ENCODE peak calls at places on chromosomes 6 and 20, in seven cellular contexts. X, V, B, U, J, D and P are unnamed samples.

GRCh38 chr6:155778336-155778735 is 322.7 kb upstream of the NOX3 start:
- DNase-seq in X (no peak), V (no peak), B (no peak), U (no peak), J (no peak), D (no peak), P (no peak)

GRCh38 chr6:135897087-135897486 is 45.6 kb downstream of the PDE7B start:
- DNase-seq in X (no peak), V (no peak), B (no peak), U (no peak), J (no peak), D (no peak), P (no peak)

GRCh38 chr6:21887301-21888185 is 294.0 kb downstream of the SOX4 start:
- DNase-seq in X (peak; percentile 44), V (peak; percentile 28), B (no peak), U (no peak), J (peak; percentile 70), D (no peak), P (no peak)

GRCh38 chr6:170393807-170394399 is 87.3 kb downstream of the FAM120B start:
- DNase-seq in X (peak; percentile 19), V (no peak), B (no peak), U (no peak), J (no peak), D (no peak), P (no peak)

GRCh38 chr6:25027221-25027916 is 91.6 kb upstream of the RIPOR2 start:
- DNase-seq in X (no peak), V (no peak), B (peak; percentile 60), U (no peak), J (no peak), D (no peak), P (no peak)

GRCh38 chr6:91029211-91029610 is 442.3 kb upstream of the MAP3K7 start:
- DNase-seq in X (no peak), V (no peak), B (no peak), U (no peak), J (no peak), D (no peak), P (no peak)

GRCh38 chr6:168247456-168248147 is 72.0 kb downstream of the DACT2 start:
- DNase-seq in X (no peak), V (no peak), B (no peak), U (peak; percentile 80), J (peak; percentile 36), D (no peak), P (peak; percentile 77)

GRCh38 chr20:35264755-35265154 is 13.2 kb downstream of the MMP24OS start:
- DNase-seq in X (peak; percentile 22), V (no peak), B (no peak), U (no peak), J (peak; percentile 88), D (no peak), P (no peak)

GRCh38 chr20:57680131-57680716 is 29.6 kb downstream of the PMEPA1 start:
- DNase-seq in X (no peak), V (no peak), B (peak; percentile 86), U (no peak), J (no peak), D (no peak), P (no peak)

GRCh38 chr6:27214126-27214601 is 33.3 kb upstream of the PRSS16 start:
- DNase-seq in X (no peak), V (no peak), B (no peak), U (no peak), J (peak; percentile 58), D (no peak), P (no peak)

GRCh38 chr6:35477028-35477427 is 8.8 kb downstream of the RPL10A start:
- DNase-seq in X (no peak), V (no peak), B (no peak), U (no peak), J (no peak), D (no peak), P (no peak)

GRCh38 chr20:32569018-32569379 is 16.1 kb downstream of the NOL4L start:
- DNase-seq in X (no peak), V (no peak), B (no peak), U (no peak), J (no peak), D (no peak), P (no peak)

GRCh38 chr6:37177083-37177949 is 7.4 kb downstream of the PIM1 start:
- DNase-seq in X (no peak), V (no peak), B (no peak), U (no peak), J (no peak), D (no peak), P (no peak)

GRCh38 chr20:25196701-25197120 is 1.2 kb downstream of the ENTPD6 start:
- DNase-seq in X (no peak), V (no peak), B (no peak), U (no peak), J (no peak), D (no peak), P (peak; percentile 43)

GRCh38 chr20:36175016-36175415 is 20.5 kb downstream of the EPB41L1 start:
- DNase-seq in X (peak; percentile 68), V (no peak), B (no peak), U (no peak), J (no peak), D (no peak), P (no peak)

GRCh38 chr6:68497927-68498326 is 137.2 kb upstream of the ADGRB3 start:
- DNase-seq in X (no peak), V (no peak), B (no peak), U (no peak), J (no peak), D (no peak), P (no peak)

GRCh38 chr20:47356220-47356525 is 326 bp downstream of the ZMYND8 start:
- DNase-seq in X (no peak), V (no peak), B (no peak), U (no peak), J (no peak), D (no peak), P (no peak)

GRCh38 chr20:47354388-47354709 is 2.1 kb downstream of the ZMYND8 start:
- DNase-seq in X (no peak), V (no peak), B (no peak), U (no peak), J (no peak), D (no peak), P (no peak)

GRCh38 chr20:47353697-47354387 is 2.7 kb downstream of the ZMYND8 start:
- DNase-seq in X (no peak), V (no peak), B (no peak), U (no peak), J (no peak), D (no peak), P (no peak)

GRCh38 chr20:47355489-47356219 is 845 bp downstream of the ZMYND8 start:
- DNase-seq in X (no peak), V (no peak), B (no peak), U (no peak), J (no peak), D (no peak), P (no peak)

DNA sequence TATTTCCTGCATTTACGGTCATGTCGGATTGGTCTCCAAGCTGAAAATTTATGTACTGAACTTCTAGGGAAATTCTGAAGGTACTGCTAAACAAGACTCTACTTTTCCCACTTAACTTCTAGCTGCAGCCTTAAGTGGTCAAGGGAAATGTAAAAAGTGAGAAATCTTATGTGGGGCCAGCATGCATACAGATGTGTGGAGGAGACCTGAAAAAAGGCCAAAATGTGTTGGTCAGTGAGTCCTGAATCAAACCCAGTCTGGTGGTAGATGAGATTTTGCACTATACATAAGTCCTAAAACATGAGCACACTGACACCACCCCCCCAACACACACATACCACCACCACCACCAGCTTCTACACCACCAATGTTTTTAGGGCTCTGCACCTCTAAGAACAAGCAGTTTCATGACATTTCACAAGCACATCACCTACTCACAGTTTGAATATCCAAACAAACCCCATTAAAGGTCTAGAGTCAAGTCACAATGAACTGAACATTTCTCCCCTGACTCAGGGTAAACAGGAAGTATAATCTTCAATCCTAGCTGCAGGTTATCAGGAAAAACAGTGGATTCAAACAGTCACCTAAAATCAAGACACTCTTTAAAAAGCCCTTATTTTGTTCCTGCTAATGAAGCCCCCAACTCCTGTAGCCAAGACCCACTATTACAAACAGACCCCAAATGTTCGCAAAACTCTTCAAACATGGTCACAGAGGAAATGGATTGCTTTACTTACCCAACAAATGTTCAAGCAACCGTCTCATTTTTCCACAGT is 1.6 kb downstream of the ZMYND8 start:
- DNase-seq in X (peak; percentile 71), V (no peak), B (no peak), U (no peak), J (peak; percentile 46), D (no peak), P (no peak)
- H3K4me1 ChIP-seq in X (peaks cover 74% of the 10 kb centered on the region), V (peaks cover 99% of the 10 kb centered on the region), B (peaks cover 34% of the 10 kb centered on the region), U (peaks cover 22% of the 10 kb centered on the region), J (peaks cover 99% of the 10 kb centered on the region), D (peaks cover 39% of the 10 kb centered on the region), P (peaks cover 99% of the 10 kb centered on the region)

DNA sequence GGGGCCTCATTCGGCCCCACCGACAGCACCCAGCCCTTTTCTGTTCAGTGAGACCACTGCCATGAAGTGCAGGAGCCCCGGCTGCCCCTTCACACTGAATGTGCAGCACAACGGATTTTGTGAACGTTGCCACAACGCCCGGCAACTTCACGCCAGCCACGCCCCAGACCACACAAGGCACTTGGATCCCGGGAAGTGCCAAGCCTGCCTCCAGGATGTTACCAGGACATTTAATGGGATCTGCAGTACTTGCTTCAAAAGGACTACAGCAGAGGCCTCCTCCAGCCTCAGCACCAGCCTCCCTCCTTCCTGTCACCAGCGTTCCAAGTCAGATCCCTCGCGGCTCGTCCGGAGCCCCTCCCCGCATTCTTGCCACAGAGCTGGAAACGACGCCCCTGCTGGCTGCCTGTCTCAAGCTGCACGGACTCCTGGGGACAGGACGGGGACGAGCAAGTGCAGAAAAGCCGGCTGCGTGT is 11.8 kb downstream of the TNFAIP3 start:
- DNase-seq in X (no peak), V (peak; percentile 65), B (no peak), U (no peak), J (no peak), D (no peak), P (no peak)
- TF ChIP-seq POLR2A in X (no peak), V (no peak), B (peak; percentile 53), U (no peak), J (no peak), D (no peak), P (no peak)

GRCh38 chr6:163354779-163355431 is 59.6 kb upstream of the QKI start:
- DNase-seq in X (peak; percentile 28), V (peak; percentile 82), B (peak; percentile 9), U (no peak), J (no peak), D (peak; percentile 60), P (peak; percentile 49)

GRCh38 chr6:163356324-163356723 is 58.2 kb upstream of the QKI start:
- DNase-seq in X (peak; percentile 71), V (peak; percentile 77), B (no peak), U (no peak), J (no peak), D (no peak), P (peak; percentile 65)

GRCh38 chr6:163354085-163354484 is 60.4 kb upstream of the QKI start:
- DNase-seq in X (peak; percentile 21), V (no peak), B (no peak), U (no peak), J (no peak), D (no peak), P (no peak)

GRCh38 chr6:163355471-163355991 is 59.0 kb upstream of the QKI start:
- DNase-seq in X (peak; percentile 67), V (peak; percentile 86), B (no peak), U (no peak), J (no peak), D (peak; percentile 57), P (no peak)

GRCh38 chr6:163356743-163357142 is 57.8 kb upstream of the QKI start:
- DNase-seq in X (no peak), V (no peak), B (no peak), U (no peak), J (no peak), D (no peak), P (no peak)
- H3K4me1 ChIP-seq in X (peaks cover 8% of the 10 kb centered on the region), V (peaks cover 36% of the 10 kb centered on the region), B (peaks cover 11% of the 10 kb centered on the region), U (no peaks in the 10 kb centered on the region), J (no peaks in the 10 kb centered on the region), D (no peaks in the 10 kb centered on the region), P (no peaks in the 10 kb centered on the region)

GRCh38 chr20:50731055-50731929 is at the start of gene PARD6B:
- DNase-seq in X (peak; percentile 92), V (peak; percentile 97), B (peak; percentile 97), U (peak; percentile 99), J (peak; percentile 100), D (peak; percentile 96), P (peak; percentile 99)
- TF ChIP-seq POLR2A in X (no peak), V (peak; percentile 74), B (peak; percentile 79), U (peak; percentile 90), J (peak; percentile 74), D (peak; percentile 74), P (peak; percentile 92)